ENCODE peak calls at places on chromosomes 5 and 9, in five cellular contexts. One of them, this sample, is unnamed.

GRCh38 chr5:39714036-39714698 is 289.4 kb upstream of the DAB2 start:
- DNase-seq in K562: peak
- DNase-seq in HepG2: peak
- DNase-seq in H1: no peak
- DNase-seq in GM12878: peak
- DNase-seq in this sample: peak

GRCh38 chr9:6106576-6107339 is 91.3 kb upstream of the RANBP6 start:
- DNase-seq in K562: peak
- DNase-seq in HepG2: peak
- DNase-seq in H1: peak
- DNase-seq in GM12878: peak
- DNase-seq in this sample: peak

GRCh38 chr5:169012471-169012870 is 288.5 kb downstream of the SLIT3 start:
- DNase-seq in K562: no peak
- DNase-seq in HepG2: no peak
- DNase-seq in H1: no peak
- DNase-seq in GM12878: no peak
- DNase-seq in this sample: no peak

GRCh38 chr5:43019615-43020293 is 20.4 kb downstream of the ANXA2R start:
- DNase-seq in K562: no peak
- DNase-seq in HepG2: peak
- DNase-seq in H1: no peak
- DNase-seq in GM12878: no peak
- DNase-seq in this sample: peak

GRCh38 chr9:2411459-2412215 is 209.9 kb upstream of the VLDLR start:
- DNase-seq in K562: no peak
- DNase-seq in HepG2: no peak
- DNase-seq in H1: no peak
- DNase-seq in GM12878: no peak
- DNase-seq in this sample: peak

GRCh38 chr9:94630833-94631232 is 8.5 kb downstream of the FBP1 start:
- DNase-seq in K562: no peak
- DNase-seq in HepG2: no peak
- DNase-seq in H1: no peak
- DNase-seq in GM12878: no peak
- DNase-seq in this sample: peak

GRCh38 chr5:27962201-27962600 is 923.8 kb upstream of the CDH9 start:
- DNase-seq in K562: no peak
- DNase-seq in HepG2: no peak
- DNase-seq in H1: no peak
- DNase-seq in GM12878: no peak
- DNase-seq in this sample: no peak

GRCh38 chr9:12290166-12290869 is 402.9 kb upstream of the TYRP1 start:
- DNase-seq in K562: no peak
- DNase-seq in HepG2: no peak
- DNase-seq in H1: no peak
- DNase-seq in GM12878: no peak
- DNase-seq in this sample: no peak

GRCh38 chr5:423233-423565 is 19.8 kb upstream of the EXOC3 start:
- DNase-seq in K562: no peak
- DNase-seq in HepG2: no peak
- DNase-seq in H1: no peak
- DNase-seq in GM12878: no peak
- DNase-seq in this sample: no peak

GRCh38 chr5:91373600-91373999 is 9.5 kb downstream of the ARRDC3 start:
- DNase-seq in K562: no peak
- DNase-seq in HepG2: no peak
- DNase-seq in H1: no peak
- DNase-seq in GM12878: no peak
- DNase-seq in this sample: no peak

GRCh38 chr9:132628746-132629145 is 41.0 kb downstream of the DDX31 start:
- DNase-seq in K562: no peak
- DNase-seq in HepG2: no peak
- DNase-seq in H1: no peak
- DNase-seq in GM12878: no peak
- DNase-seq in this sample: no peak

GRCh38 chr5:131749138-131749537 is 47.7 kb downstream of the FNIP1 start:
- DNase-seq in K562: peak
- DNase-seq in HepG2: no peak
- DNase-seq in H1: no peak
- DNase-seq in GM12878: no peak
- DNase-seq in this sample: no peak

GRCh38 chr5:2886531-2886930 is 135.1 kb upstream of the IRX2 start:
- DNase-seq in K562: no peak
- DNase-seq in HepG2: no peak
- DNase-seq in H1: peak
- DNase-seq in GM12878: no peak
- DNase-seq in this sample: no peak

GRCh38 chr9:91564081-91564670 is 140.5 kb upstream of the NFIL3 start:
- DNase-seq in K562: no peak
- DNase-seq in HepG2: no peak
- DNase-seq in H1: no peak
- DNase-seq in GM12878: no peak
- DNase-seq in this sample: no peak

GRCh38 chr9:2418619-2419018 is 203.0 kb upstream of the VLDLR start:
- DNase-seq in K562: peak
- DNase-seq in HepG2: no peak
- DNase-seq in H1: no peak
- DNase-seq in GM12878: no peak
- DNase-seq in this sample: peak

GRCh38 chr5:133824661-133825254 is 143.7 kb downstream of the C5orf15 start:
- DNase-seq in K562: peak
- DNase-seq in HepG2: no peak
- DNase-seq in H1: no peak
- DNase-seq in GM12878: peak
- DNase-seq in this sample: no peak

GRCh38 chr9:85414399-85414798 is 327.4 kb downstream of the AGTPBP1 start:
- DNase-seq in K562: no peak
- DNase-seq in HepG2: no peak
- DNase-seq in H1: no peak
- DNase-seq in GM12878: no peak
- DNase-seq in this sample: no peak

GRCh38 chr5:115594343-115595047 is 7.8 kb downstream of the TICAM2 start:
- DNase-seq in K562: no peak
- DNase-seq in HepG2: no peak
- DNase-seq in H1: no peak
- DNase-seq in GM12878: no peak
- DNase-seq in this sample: no peak

GRCh38 chr5:150077996-150078801 is 8.2 kb downstream of the CSF1R start:
- DNase-seq in K562: no peak
- DNase-seq in HepG2: no peak
- DNase-seq in H1: peak
- DNase-seq in GM12878: no peak
- DNase-seq in this sample: no peak

GRCh38 chr9:133371261-133371711 is 4.6 kb downstream of the SURF4 start:
- DNase-seq in K562: peak
- DNase-seq in HepG2: no peak
- DNase-seq in H1: no peak
- DNase-seq in GM12878: no peak
- DNase-seq in this sample: no peak

GRCh38 chr9:134328841-134329575 is 2.8 kb downstream of the RXRA start:
- DNase-seq in K562: no peak
- DNase-seq in HepG2: peak
- DNase-seq in H1: no peak
- DNase-seq in GM12878: no peak
- DNase-seq in this sample: no peak

GRCh38 chr9:114027159-114027895 is 50.8 kb downstream of the AMBP start:
- DNase-seq in K562: no peak
- DNase-seq in HepG2: no peak
- DNase-seq in H1: peak
- DNase-seq in GM12878: no peak
- DNase-seq in this sample: no peak

GRCh38 chr9:114026335-114026734 is 51.8 kb downstream of the AMBP start:
- DNase-seq in K562: no peak
- DNase-seq in HepG2: no peak
- DNase-seq in H1: peak
- DNase-seq in GM12878: no peak
- DNase-seq in this sample: no peak

GRCh38 chr9:114025196-114025753 is 52.8 kb downstream of the AMBP start:
- DNase-seq in K562: no peak
- DNase-seq in HepG2: no peak
- DNase-seq in H1: peak
- DNase-seq in GM12878: no peak
- DNase-seq in this sample: peak

GRCh38 chr9:114023961-114024360 is 54.1 kb downstream of the AMBP start:
- DNase-seq in K562: no peak
- DNase-seq in HepG2: no peak
- DNase-seq in H1: no peak
- DNase-seq in GM12878: no peak
- DNase-seq in this sample: no peak

DNA sequence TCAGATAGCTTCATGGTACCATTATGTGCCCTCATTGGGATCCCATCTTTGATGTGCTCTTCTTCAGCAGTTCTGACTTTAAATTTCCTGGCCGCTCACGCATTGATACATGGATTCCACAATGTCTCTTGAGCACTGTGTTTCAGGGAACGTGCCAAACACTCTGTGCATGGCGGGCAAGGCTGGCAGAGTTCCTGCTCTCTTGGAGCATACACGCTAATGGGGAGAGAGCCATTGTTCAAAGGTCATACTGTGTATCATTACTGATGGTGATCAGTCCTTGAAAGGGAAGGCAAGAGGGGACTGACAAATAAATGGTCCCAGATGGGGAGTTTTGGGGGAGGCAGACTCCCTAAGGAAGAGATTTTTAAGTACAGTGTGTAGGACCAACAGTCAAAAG is 52.3 kb downstream of the AMBP start:
- DNase-seq in K562: no peak
- DNase-seq in HepG2: no peak
- DNase-seq in H1: peak
- DNase-seq in GM12878: no peak
- DNase-seq in this sample: no peak
- TF ChIP-seq CREB1 in K562: no peak
- TF ChIP-seq CREB1 in HepG2: no peak
- TF ChIP-seq CREB1 in H1: no peak
- TF ChIP-seq CREB1 in GM12878: no peak
- TF ChIP-seq CREB1 in this sample: no peak

GRCh38 chr5:138603521-138603920 is 28.3 kb upstream of the HSPA9 start:
- DNase-seq in K562: no peak
- DNase-seq in HepG2: no peak
- DNase-seq in H1: no peak
- DNase-seq in GM12878: peak
- DNase-seq in this sample: no peak

GRCh38 chr5:138602371-138603000 is 27.3 kb upstream of the HSPA9 start:
- DNase-seq in K562: no peak
- DNase-seq in HepG2: no peak
- DNase-seq in H1: no peak
- DNase-seq in GM12878: no peak
- DNase-seq in this sample: no peak

GRCh38 chr5:138605254-138605972 is 30.2 kb upstream of the HSPA9 start:
- DNase-seq in K562: no peak
- DNase-seq in HepG2: no peak
- DNase-seq in H1: no peak
- DNase-seq in GM12878: peak
- DNase-seq in this sample: no peak

GRCh38 chr5:138606378-138606777 is 31.2 kb upstream of the HSPA9 start:
- DNase-seq in K562: no peak
- DNase-seq in HepG2: no peak
- DNase-seq in H1: no peak
- DNase-seq in GM12878: no peak
- DNase-seq in this sample: no peak

DNA sequence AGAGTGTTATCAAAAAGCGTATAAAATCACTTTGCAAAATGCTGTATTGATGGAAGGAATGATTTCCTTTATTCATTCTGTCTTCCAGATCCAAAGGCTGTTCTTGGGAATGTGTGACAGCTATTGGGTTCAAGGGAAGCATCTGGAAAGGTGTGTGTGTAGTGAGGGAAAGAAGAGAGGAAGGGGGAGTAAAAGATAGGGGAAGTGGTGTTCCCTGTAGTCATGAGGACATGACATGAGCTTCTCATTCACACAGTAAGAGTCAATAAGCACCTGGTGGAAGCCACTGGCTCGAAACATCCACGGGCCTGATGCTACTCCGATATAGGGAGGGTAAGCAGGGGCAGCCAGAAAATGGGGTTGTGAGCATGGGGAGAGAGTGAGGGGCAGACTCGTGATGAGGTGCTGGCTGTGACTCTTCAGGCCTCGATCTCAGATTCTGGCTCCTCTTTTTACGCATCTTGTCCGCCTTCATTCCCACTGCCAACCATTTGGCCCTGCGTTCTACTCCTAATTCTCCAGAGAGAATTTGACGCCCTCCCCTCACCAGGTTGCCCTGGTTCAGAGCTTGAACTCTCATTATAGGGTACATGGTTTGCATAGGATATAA is 29.1 kb upstream of the HSPA9 start:
- DNase-seq in K562: no peak
- DNase-seq in HepG2: no peak
- DNase-seq in H1: no peak
- DNase-seq in GM12878: no peak
- DNase-seq in this sample: no peak
- H3K4me2 ChIP-seq in K562: no peak
- H3K4me2 ChIP-seq in HepG2: no peak
- H3K4me2 ChIP-seq in H1: no peak
- H3K4me2 ChIP-seq in GM12878: peak
- H3K4me2 ChIP-seq in this sample: no peak

GRCh38 chr5:135487839-135488514 is 35.8 kb upstream of the TIFAB start:
- DNase-seq in K562: no peak
- DNase-seq in HepG2: no peak
- DNase-seq in H1: no peak
- DNase-seq in GM12878: no peak
- DNase-seq in this sample: peak
- TF ChIP-seq CREB1 in K562: no peak
- TF ChIP-seq CREB1 in HepG2: no peak
- TF ChIP-seq CREB1 in H1: no peak
- TF ChIP-seq CREB1 in GM12878: no peak
- TF ChIP-seq CREB1 in this sample: no peak

GRCh38 chr5:10502578-10502977 is 60.9 kb downstream of the ROPN1L start:
- DNase-seq in K562: peak
- DNase-seq in HepG2: peak
- DNase-seq in H1: no peak
- DNase-seq in GM12878: no peak
- DNase-seq in this sample: no peak

GRCh38 chr5:10503321-10503720 is 60.5 kb upstream of the ANKRD33B start:
- DNase-seq in K562: no peak
- DNase-seq in HepG2: no peak
- DNase-seq in H1: no peak
- DNase-seq in GM12878: no peak
- DNase-seq in this sample: no peak

GRCh38 chr5:10502130-10502529 is 60.5 kb downstream of the ROPN1L start:
- DNase-seq in K562: peak
- DNase-seq in HepG2: no peak
- DNase-seq in H1: no peak
- DNase-seq in GM12878: no peak
- DNase-seq in this sample: no peak

GRCh38 chr5:10500669-10501068 is 59.0 kb downstream of the ROPN1L start:
- DNase-seq in K562: no peak
- DNase-seq in HepG2: no peak
- DNase-seq in H1: no peak
- DNase-seq in GM12878: no peak
- DNase-seq in this sample: no peak

GRCh38 chr5:10501554-10502075 is 59.9 kb downstream of the ROPN1L start:
- DNase-seq in K562: peak
- DNase-seq in HepG2: no peak
- DNase-seq in H1: no peak
- DNase-seq in GM12878: no peak
- DNase-seq in this sample: no peak
- H3K4me2 ChIP-seq in K562: peak
- H3K4me2 ChIP-seq in HepG2: no peak
- H3K4me2 ChIP-seq in H1: no peak
- H3K4me2 ChIP-seq in GM12878: no peak
- H3K4me2 ChIP-seq in this sample: no peak

This sample was measured in GM23338.